ENCODE peak calls at places on chromosomes 12 and 14, in seven cellular contexts. E, Q, J, A, Z, S and V are unnamed samples.

GRCh38 chr12:124236651-124237050 is 58.2 kb upstream of the RFLNA start:
- DNase-seq in Q (no peak), S (no peak), Z (no peak), E (no peak), J (no peak), A (no peak), V (no peak)

GRCh38 chr14:82239205-82239604 is 705.6 kb upstream of the SEL1L start:
- DNase-seq in Q (no peak), E (no peak), J (no peak), Z (no peak), S (no peak), A (no peak), V (no peak)

GRCh38 chr14:92729632-92730358 is 18.6 kb downstream of the LGMN start:
- DNase-seq in J (no peak), Z (no peak), Q (no peak), A (peak), E (no peak), S (no peak), V (no peak)

GRCh38 chr12:88552672-88553079 is 27.6 kb downstream of the KITLG start:
- DNase-seq in A (no peak), Q (no peak), J (peak), E (no peak), S (no peak), Z (no peak), V (no peak)

GRCh38 chr12:115697341-115697740 is 580.2 kb downstream of the MED13L start:
- DNase-seq in S (no peak), E (no peak), J (no peak), Q (no peak), Z (no peak), A (no peak), V (no peak)

GRCh38 chr12:111757361-111758119 is 9.2 kb upstream of the ALDH2 start:
- DNase-seq in E (no peak), Q (peak), Z (no peak), J (no peak), S (peak), A (peak), V (no peak)

GRCh38 chr12:28536088-28536487 is 345.8 kb downstream of the CCDC91 start:
- DNase-seq in A (peak), S (no peak), J (no peak), E (no peak), Q (no peak), Z (no peak), V (no peak)

GRCh38 chr14:59282366-59282765 is 93.9 kb downstream of the DAAM1 start:
- DNase-seq in E (no peak), A (peak), Z (no peak), Q (no peak), J (no peak), S (no peak), V (no peak)

GRCh38 chr14:65131176-65131765 is 29.0 kb upstream of the MAX start:
- DNase-seq in A (no peak), E (no peak), Q (no peak), S (no peak), J (peak), Z (no peak), V (no peak)

GRCh38 chr14:53273671-53274072 is 120.5 kb upstream of the DDHD1 start:
- DNase-seq in J (no peak), E (no peak), A (peak), S (no peak), Q (no peak), Z (no peak), V (no peak)

GRCh38 chr12:13085968-13086686 is 17.3 kb downstream of the GSG1 start:
- DNase-seq in A (no peak), E (no peak), S (no peak), Q (no peak), Z (no peak), J (no peak), V (no peak)

GRCh38 chr14:75715926-75716780 is 55.1 kb downstream of the TTLL5 start:
- DNase-seq in S (no peak), A (no peak), Q (no peak), E (no peak), J (no peak), Z (no peak), V (no peak)

GRCh38 chr12:131217024-131217586 is 263.4 kb downstream of the ADGRD1 start:
- DNase-seq in A (no peak), E (no peak), S (no peak), Q (no peak), J (no peak), Z (no peak), V (no peak)